ENCODE peak calls at places on chromosomes 6 and 20, in five cellular contexts. S is RWPE1, E is endothelial cell, P is RWPE2, C is H9. W is an unnamed sample.

GRCh38 chr6:111996159-111996558 is 57.7 kb upstream of the CCN6 start:
- DNase-seq in S (no peak), E (no peak), P (no peak), C (no peak), W (no peak)

GRCh38 chr6:137881522-137881886 is 14.4 kb downstream of the TNFAIP3 start:
- DNase-seq in S (no peak), E (no peak), P (no peak), C (no peak), W (no peak)

GRCh38 chr6:166488081-166488685 is 98.3 kb downstream of the RAMACL start:
- DNase-seq in S (no peak), E (no peak), P (no peak), C (no peak), W (peak)

GRCh38 chr6:134519456-134519855 is 201.5 kb upstream of the SGK1 start:
- DNase-seq in S (no peak), E (no peak), P (no peak), C (no peak), W (peak)

GRCh38 chr20:52219441-52219840 is 27.9 kb upstream of the ZFP64 start:
- DNase-seq in S (peak), E (no peak), P (no peak), C (peak), W (no peak)

GRCh38 chr20:56801991-56802740 is 173.1 kb downstream of the TFAP2C start:
- DNase-seq in S (no peak), E (no peak), P (no peak), C (no peak), W (no peak)

GRCh38 chr6:107715523-107716321 is 108.4 kb downstream of the SCML4 start:
- DNase-seq in S (no peak), E (no peak), P (no peak), C (no peak), W (no peak)

GRCh38 chr6:154868143-154868594 is 126.9 kb upstream of the TIAM2 start:
- DNase-seq in S (peak), E (no peak), P (no peak), C (no peak), W (peak)

GRCh38 chr20:49323622-49324238 is 45.9 kb upstream of the ZNFX1 start:
- DNase-seq in S (peak), E (peak), P (no peak), C (peak), W (peak)

GRCh38 chr6:108805611-108806181 is 42.5 kb upstream of the ARMC2 start:
- DNase-seq in S (no peak), E (no peak), P (no peak), C (no peak), W (peak)

GRCh38 chr6:117592983-117593759 is 9.1 kb downstream of the GOPC start:
- DNase-seq in S (no peak), E (no peak), P (no peak), C (no peak), W (no peak)

GRCh38 chr6:82441047-82441770 is 77.6 kb downstream of the TPBG start:
- DNase-seq in S (no peak), E (no peak), P (no peak), C (no peak), W (no peak)

GRCh38 chr20:53658973-53659372 is 65.3 kb upstream of the ZNF217 start:
- DNase-seq in S (no peak), E (no peak), P (no peak), C (no peak), W (no peak)

GRCh38 chr6:1286972-1287600 is 24.8 kb upstream of the FOXQ1 start:
- DNase-seq in S (peak), E (no peak), P (peak), C (no peak), W (no peak)

GRCh38 chr6:169253745-169254238 is at the start of gene THBS2:
- DNase-seq in S (peak), E (peak), P (no peak), C (no peak), W (no peak)

GRCh38 chr6:16822529-16822928 is 61.3 kb upstream of the ATXN1 start:
- DNase-seq in S (peak), E (no peak), P (no peak), C (no peak), W (no peak)

GRCh38 chr6:81144346-81144745 is 608.1 kb downstream of the TENT5A start:
- DNase-seq in S (no peak), E (no peak), P (no peak), C (no peak), W (no peak)

GRCh38 chr6:115976321-115976870 is 84.3 kb downstream of the FRK start:
- DNase-seq in S (no peak), E (no peak), P (no peak), C (no peak), W (no peak)

GRCh38 chr6:106885659-106886058 is 88.9 kb downstream of the CD24 start:
- DNase-seq in S (no peak), E (no peak), P (no peak), C (no peak), W (no peak)

GRCh38 chr6:16649895-16650294 is 111.4 kb downstream of the ATXN1 start:
- DNase-seq in S (no peak), E (no peak), P (no peak), C (no peak), W (no peak)

GRCh38 chr20:30175681-30176080 is 1081.8 kb upstream of the DEFB115 start:
- DNase-seq in S (no peak), E (no peak), P (peak), C (no peak), W (no peak)

GRCh38 chr6:52403627-52404026 is 16.5 kb upstream of the EFHC1 start:
- DNase-seq in S (no peak), E (no peak), P (no peak), C (no peak), W (no peak)

GRCh38 chr20:51372176-51372803 is 170.2 kb downstream of the NFATC2 start:
- DNase-seq in S (peak), E (peak), P (no peak), C (peak), W (peak)

GRCh38 chr20:36808317-36809257 is 35.0 kb upstream of the DSN1 start:
- DNase-seq in S (peak), E (peak), P (no peak), C (peak), W (peak)

GRCh38 chr20:10242166-10242565 is 23.5 kb downstream of the SNAP25 start:
- DNase-seq in S (no peak), E (no peak), P (no peak), C (no peak), W (no peak)

GRCh38 chr6:21163110-21163837 is 430.3 kb upstream of the SOX4 start:
- DNase-seq in S (no peak), E (no peak), P (no peak), C (no peak), W (no peak)

GRCh38 chr20:31846793-31847138 is 1.4 kb upstream of the FOXS1 start:
- DNase-seq in S (no peak), E (no peak), P (no peak), C (no peak), W (no peak)
- TF ChIP-seq CTCF in S (peak), E (peak), P (peak), C (peak), W (no peak)

GRCh38 chr20:48163521-48163920 is 378.2 kb upstream of the SULF2 start:
- DNase-seq in S (no peak), E (no peak), P (no peak), C (no peak), W (no peak)

GRCh38 chr20:48164566-48165400 is 379.5 kb upstream of the SULF2 start:
- DNase-seq in S (no peak), E (no peak), P (no peak), C (no peak), W (no peak)

GRCh38 chr20:48165401-48165685 is 380.1 kb upstream of the SULF2 start:
- DNase-seq in S (no peak), E (no peak), P (no peak), C (no peak), W (no peak)

GRCh38 chr20:48164034-48164433 is 378.8 kb upstream of the SULF2 start:
- DNase-seq in S (no peak), E (no peak), P (no peak), C (no peak), W (no peak)

DNA sequence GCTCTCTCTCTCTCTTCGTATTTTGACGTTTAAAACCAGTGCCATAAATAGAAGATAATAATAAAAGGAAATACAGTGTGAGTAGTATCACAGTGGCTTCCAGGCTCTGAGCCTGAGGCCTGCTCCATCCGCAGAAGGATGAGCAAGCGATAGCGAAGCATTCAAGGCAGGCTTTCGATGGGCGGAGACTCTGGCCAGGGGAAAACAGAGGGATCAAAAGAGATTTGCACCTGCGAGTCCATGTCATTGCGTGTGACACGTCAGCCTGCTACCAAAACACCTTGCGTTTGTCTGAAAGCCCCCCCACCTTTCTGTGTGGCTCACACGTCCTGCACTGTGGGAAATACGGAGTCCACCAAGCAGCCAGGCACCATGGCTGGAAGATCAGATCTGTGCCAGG is 377.3 kb upstream of the SULF2 start:
- DNase-seq in S (no peak), E (no peak), P (no peak), C (no peak), W (no peak)
- TF ChIP-seq CTCF in S (no peak), E (no peak), P (no peak), C (no peak), W (no peak)

DNA sequence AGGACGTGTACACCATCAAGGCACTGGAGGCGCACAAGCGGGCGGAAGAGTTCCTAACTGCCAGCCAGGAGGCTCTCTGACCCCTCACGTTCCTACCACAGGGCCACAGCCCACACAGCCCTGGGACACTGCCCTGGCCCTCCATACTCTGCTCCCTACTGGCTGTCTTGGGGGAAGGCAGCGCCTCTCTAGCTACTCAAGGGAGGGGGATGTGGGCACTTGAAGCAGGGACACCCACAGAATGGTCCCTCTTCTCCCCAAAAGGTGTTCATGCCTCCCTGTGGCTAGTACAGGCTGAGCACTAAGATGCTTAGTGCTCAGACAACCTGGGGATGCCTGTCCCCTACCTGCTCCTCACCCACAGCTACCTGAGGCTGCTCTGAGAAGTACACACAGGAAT is 2.5 kb downstream of the MEA1 start:
- DNase-seq in S (no peak), E (no peak), P (no peak), C (peak), W (no peak)
- TF ChIP-seq CTCF in S (no peak), E (no peak), P (no peak), C (peak), W (no peak)

GRCh38 chr6:13539572-13539971 is 34.8 kb upstream of the SIRT5 start:
- DNase-seq in S (no peak), E (no peak), P (no peak), C (no peak), W (no peak)
- TF ChIP-seq CTCF in S (no peak), E (no peak), P (no peak), C (no peak), W (no peak)